ENCODE peak calls at places on chromosomes 3 and 15, in eight cellular contexts. One of them, this sample, is unnamed.

GRCh38 chr3:29065211-29065785 is 215.6 kb upstream of the RBMS3 start:
- DNase-seq in upper lobe of right lung: peak; percentile 86
- DNase-seq in cardiac muscle cell: peak; percentile 97
- DNase-seq in SK-N-SH: peak; percentile 19
- DNase-seq in body of pancreas: peak; percentile 78
- DNase-seq in aorta: peak; percentile 93
- DNase-seq in tibial artery: peak; percentile 89
- DNase-seq in hepatocyte: peak; percentile 87
- DNase-seq in this sample: peak; percentile 88

GRCh38 chr3:174325834-174326705 is 533.1 kb upstream of the NAALADL2 start:
- DNase-seq in upper lobe of right lung: no peak
- DNase-seq in cardiac muscle cell: peak; percentile 18
- DNase-seq in SK-N-SH: no peak
- DNase-seq in body of pancreas: no peak
- DNase-seq in aorta: no peak
- DNase-seq in tibial artery: no peak
- DNase-seq in hepatocyte: no peak
- DNase-seq in this sample: no peak

GRCh38 chr3:72489916-72490315 is 358.3 kb downstream of the SHQ1 start:
- DNase-seq in upper lobe of right lung: no peak
- DNase-seq in cardiac muscle cell: no peak
- DNase-seq in SK-N-SH: no peak
- DNase-seq in body of pancreas: no peak
- DNase-seq in aorta: no peak
- DNase-seq in tibial artery: no peak
- DNase-seq in hepatocyte: no peak
- DNase-seq in this sample: no peak

GRCh38 chr15:85706779-85707518 is 87.8 kb downstream of the KLHL25 start:
- DNase-seq in upper lobe of right lung: no peak
- DNase-seq in cardiac muscle cell: peak; percentile 97
- DNase-seq in SK-N-SH: no peak
- DNase-seq in body of pancreas: peak; percentile 58
- DNase-seq in aorta: no peak
- DNase-seq in tibial artery: no peak
- DNase-seq in hepatocyte: peak; percentile 43
- DNase-seq in this sample: no peak

GRCh38 chr15:76034111-76034510 is 21.9 kb upstream of the NRG4 start:
- DNase-seq in upper lobe of right lung: no peak
- DNase-seq in cardiac muscle cell: no peak
- DNase-seq in SK-N-SH: no peak
- DNase-seq in body of pancreas: no peak
- DNase-seq in aorta: no peak
- DNase-seq in tibial artery: no peak
- DNase-seq in hepatocyte: no peak
- DNase-seq in this sample: no peak

GRCh38 chr3:85228966-85229365 is 270.2 kb downstream of the CADM2 start:
- DNase-seq in upper lobe of right lung: no peak
- DNase-seq in cardiac muscle cell: no peak
- DNase-seq in SK-N-SH: no peak
- DNase-seq in body of pancreas: no peak
- DNase-seq in aorta: peak; percentile 13
- DNase-seq in tibial artery: no peak
- DNase-seq in hepatocyte: no peak
- DNase-seq in this sample: no peak

GRCh38 chr15:95024388-95024787 is 793.0 kb downstream of the MCTP2 start:
- DNase-seq in upper lobe of right lung: no peak
- DNase-seq in cardiac muscle cell: peak; percentile 58
- DNase-seq in SK-N-SH: no peak
- DNase-seq in body of pancreas: no peak
- DNase-seq in aorta: no peak
- DNase-seq in tibial artery: no peak
- DNase-seq in hepatocyte: peak; percentile 54
- DNase-seq in this sample: no peak

GRCh38 chr3:127682576-127682975 is 9.8 kb downstream of the ABTB1 start:
- DNase-seq in upper lobe of right lung: peak; percentile 46
- DNase-seq in cardiac muscle cell: no peak
- DNase-seq in SK-N-SH: no peak
- DNase-seq in body of pancreas: no peak
- DNase-seq in aorta: peak; percentile 63
- DNase-seq in tibial artery: peak; percentile 55
- DNase-seq in hepatocyte: no peak
- DNase-seq in this sample: no peak

GRCh38 chr3:99509224-99509623 is 129.2 kb upstream of the COL8A1 start:
- DNase-seq in upper lobe of right lung: no peak
- DNase-seq in cardiac muscle cell: peak; percentile 91
- DNase-seq in SK-N-SH: no peak
- DNase-seq in body of pancreas: no peak
- DNase-seq in aorta: no peak
- DNase-seq in tibial artery: no peak
- DNase-seq in hepatocyte: no peak
- DNase-seq in this sample: no peak

GRCh38 chr3:60260546-60260945 is 990.7 kb downstream of the FHIT start:
- DNase-seq in upper lobe of right lung: no peak
- DNase-seq in cardiac muscle cell: no peak
- DNase-seq in SK-N-SH: no peak
- DNase-seq in body of pancreas: no peak
- DNase-seq in aorta: no peak
- DNase-seq in tibial artery: no peak
- DNase-seq in hepatocyte: no peak
- DNase-seq in this sample: no peak

GRCh38 chr15:31489801-31490646 is 163.4 kb downstream of the KLF13 start:
- DNase-seq in upper lobe of right lung: peak; percentile 67
- DNase-seq in cardiac muscle cell: peak; percentile 77
- DNase-seq in SK-N-SH: peak; percentile 75
- DNase-seq in body of pancreas: peak; percentile 54
- DNase-seq in aorta: no peak
- DNase-seq in tibial artery: no peak
- DNase-seq in hepatocyte: peak; percentile 77
- DNase-seq in this sample: no peak

GRCh38 chr15:73601449-73602425 is 31.5 kb downstream of the NPTN start:
- DNase-seq in upper lobe of right lung: no peak
- DNase-seq in cardiac muscle cell: peak; percentile 83
- DNase-seq in SK-N-SH: no peak
- DNase-seq in body of pancreas: peak; percentile 70
- DNase-seq in aorta: no peak
- DNase-seq in tibial artery: no peak
- DNase-seq in hepatocyte: peak; percentile 69
- DNase-seq in this sample: no peak

GRCh38 chr3:13072239-13073041 is 789 bp downstream of the IQSEC1 start:
- DNase-seq in upper lobe of right lung: no peak
- DNase-seq in cardiac muscle cell: no peak
- DNase-seq in SK-N-SH: peak; percentile 83
- DNase-seq in body of pancreas: no peak
- DNase-seq in aorta: peak; percentile 91
- DNase-seq in tibial artery: peak; percentile 92
- DNase-seq in hepatocyte: no peak
- DNase-seq in this sample: no peak

GRCh38 chr15:68426149-68426548 is 5.8 kb downstream of the ITGA11 start:
- DNase-seq in upper lobe of right lung: no peak
- DNase-seq in cardiac muscle cell: no peak
- DNase-seq in SK-N-SH: no peak
- DNase-seq in body of pancreas: no peak
- DNase-seq in aorta: no peak
- DNase-seq in tibial artery: peak; percentile 47
- DNase-seq in hepatocyte: no peak
- DNase-seq in this sample: no peak

GRCh38 chr15:68424754-68425390 is 7.1 kb downstream of the ITGA11 start:
- DNase-seq in upper lobe of right lung: no peak
- DNase-seq in cardiac muscle cell: no peak
- DNase-seq in SK-N-SH: no peak
- DNase-seq in body of pancreas: no peak
- DNase-seq in aorta: no peak
- DNase-seq in tibial artery: peak; percentile 49
- DNase-seq in hepatocyte: no peak
- DNase-seq in this sample: no peak

GRCh38 chr15:68427366-68427765 is 4.6 kb downstream of the ITGA11 start:
- DNase-seq in upper lobe of right lung: no peak
- DNase-seq in cardiac muscle cell: no peak
- DNase-seq in SK-N-SH: no peak
- DNase-seq in body of pancreas: no peak
- DNase-seq in aorta: no peak
- DNase-seq in tibial artery: peak; percentile 35
- DNase-seq in hepatocyte: no peak
- DNase-seq in this sample: no peak

GRCh38 chr15:68423359-68424028 is 8.5 kb downstream of the ITGA11 start:
- DNase-seq in upper lobe of right lung: no peak
- DNase-seq in cardiac muscle cell: no peak
- DNase-seq in SK-N-SH: no peak
- DNase-seq in body of pancreas: no peak
- DNase-seq in aorta: no peak
- DNase-seq in tibial artery: peak; percentile 61
- DNase-seq in hepatocyte: no peak
- DNase-seq in this sample: no peak

DNA sequence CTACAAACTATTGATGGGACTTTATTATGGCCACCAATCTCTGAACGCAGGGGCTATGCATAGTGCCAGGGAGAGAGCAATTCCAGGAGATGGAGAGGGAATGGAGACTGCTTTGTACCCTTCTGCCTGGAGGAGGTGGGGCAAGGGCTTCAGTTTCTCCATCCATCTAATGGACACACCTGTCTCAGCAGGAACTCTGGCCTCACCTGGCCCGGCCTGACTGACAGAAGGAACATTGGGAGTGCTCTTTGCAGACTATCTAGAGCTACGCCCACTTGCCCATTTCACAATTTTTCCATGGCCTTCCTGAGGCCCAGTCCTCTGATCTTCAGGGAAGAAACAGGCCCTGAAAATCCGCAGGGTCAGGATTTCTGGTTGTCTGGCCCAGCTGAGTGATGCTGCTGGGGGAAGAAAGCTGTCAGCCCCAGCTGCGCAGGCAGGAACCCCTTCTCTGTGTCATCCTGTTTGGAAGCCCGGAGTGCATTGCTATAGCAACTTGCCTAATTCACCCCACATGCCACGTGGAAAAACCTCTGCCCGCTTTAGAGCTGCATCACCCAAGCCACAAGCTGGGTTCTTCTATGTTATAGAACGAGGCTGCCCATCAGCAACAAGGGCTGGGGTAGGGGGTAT is 6.4 kb downstream of the ITGA11 start:
- DNase-seq in upper lobe of right lung: no peak
- DNase-seq in cardiac muscle cell: no peak
- DNase-seq in SK-N-SH: no peak
- DNase-seq in body of pancreas: no peak
- DNase-seq in aorta: no peak
- DNase-seq in tibial artery: peak; percentile 45
- DNase-seq in hepatocyte: peak; percentile 34
- DNase-seq in this sample: no peak
- H3K4me1 ChIP-seq in upper lobe of right lung: no peaks in the 10 kb centered on the region
- H3K4me1 ChIP-seq in cardiac muscle cell: no peaks in the 10 kb centered on the region
- H3K4me1 ChIP-seq in SK-N-SH: no peaks in the 10 kb centered on the region
- H3K4me1 ChIP-seq in body of pancreas: no peaks in the 10 kb centered on the region
- H3K4me1 ChIP-seq in aorta: peaks cover 8% of the 10 kb centered on the region
- H3K4me1 ChIP-seq in tibial artery: peaks cover 32% of the 10 kb centered on the region
- H3K4me1 ChIP-seq in hepatocyte: peaks cover 12% of the 10 kb centered on the region
- H3K4me1 ChIP-seq in this sample: no peaks in the 10 kb centered on the region

GRCh38 chr3:67423722-67424121 is 230.7 kb downstream of the SUCLG2 start:
- DNase-seq in upper lobe of right lung: no peak
- DNase-seq in cardiac muscle cell: no peak
- DNase-seq in SK-N-SH: no peak
- DNase-seq in body of pancreas: no peak
- DNase-seq in aorta: no peak
- DNase-seq in tibial artery: no peak
- DNase-seq in hepatocyte: no peak
- DNase-seq in this sample: no peak
- H3K4me3 ChIP-seq in upper lobe of right lung: no peak overlapping the region
- H3K4me3 ChIP-seq in cardiac muscle cell: no peak overlapping the region
- H3K4me3 ChIP-seq in SK-N-SH: no peak overlapping the region
- H3K4me3 ChIP-seq in body of pancreas: no peak overlapping the region
- H3K4me3 ChIP-seq in aorta: no peak overlapping the region
- H3K4me3 ChIP-seq in tibial artery: no peak overlapping the region
- H3K4me3 ChIP-seq in hepatocyte: no peak overlapping the region
- H3K4me3 ChIP-seq in this sample: no peak overlapping the region

GRCh38 chr3:188021502-188022040 is 132.4 kb upstream of the LPP start:
- DNase-seq in upper lobe of right lung: no peak
- DNase-seq in cardiac muscle cell: peak; percentile 80
- DNase-seq in SK-N-SH: no peak
- DNase-seq in body of pancreas: no peak
- DNase-seq in aorta: no peak
- DNase-seq in tibial artery: no peak
- DNase-seq in hepatocyte: peak; percentile 59
- DNase-seq in this sample: no peak
- H3K4me1 ChIP-seq in upper lobe of right lung: peaks cover 5% of the 10 kb centered on the region
- H3K4me1 ChIP-seq in cardiac muscle cell: no peaks in the 10 kb centered on the region
- H3K4me1 ChIP-seq in SK-N-SH: no peaks in the 10 kb centered on the region
- H3K4me1 ChIP-seq in body of pancreas: peaks cover 16% of the 10 kb centered on the region
- H3K4me1 ChIP-seq in aorta: no peaks in the 10 kb centered on the region
- H3K4me1 ChIP-seq in tibial artery: no peaks in the 10 kb centered on the region
- H3K4me1 ChIP-seq in hepatocyte: peaks cover 4% of the 10 kb centered on the region
- H3K4me1 ChIP-seq in this sample: peaks cover 10% of the 10 kb centered on the region

GRCh38 chr3:169813757-169814517 is 1.2 kb upstream of the LRRC34 start:
- DNase-seq in upper lobe of right lung: peak; percentile 68
- DNase-seq in cardiac muscle cell: peak; percentile 53
- DNase-seq in SK-N-SH: no peak
- DNase-seq in body of pancreas: peak; percentile 32
- DNase-seq in aorta: no peak
- DNase-seq in tibial artery: no peak
- DNase-seq in hepatocyte: peak; percentile 25
- DNase-seq in this sample: peak; percentile 65
- H3K4me3 ChIP-seq in upper lobe of right lung: peak overlapping the region; percentile 64
- H3K4me3 ChIP-seq in cardiac muscle cell: no peak overlapping the region
- H3K4me3 ChIP-seq in SK-N-SH: no peak overlapping the region
- H3K4me3 ChIP-seq in body of pancreas: no peak overlapping the region
- H3K4me3 ChIP-seq in aorta: no peak overlapping the region
- H3K4me3 ChIP-seq in tibial artery: peak overlapping the region; percentile 72
- H3K4me3 ChIP-seq in hepatocyte: no peak overlapping the region
- H3K4me3 ChIP-seq in this sample: peak overlapping the region; percentile 67

GRCh38 chr3:52092891-52093290 is 36.5 kb upstream of the DUSP7 start:
- DNase-seq in upper lobe of right lung: peak; percentile 34
- DNase-seq in cardiac muscle cell: no peak
- DNase-seq in SK-N-SH: no peak
- DNase-seq in body of pancreas: no peak
- DNase-seq in aorta: peak; percentile 64
- DNase-seq in tibial artery: no peak
- DNase-seq in hepatocyte: no peak
- DNase-seq in this sample: peak; percentile 26
- H3K4me1 ChIP-seq in upper lobe of right lung: peaks cover 39% of the 10 kb centered on the region
- H3K4me1 ChIP-seq in cardiac muscle cell: peaks cover 75% of the 10 kb centered on the region
- H3K4me1 ChIP-seq in SK-N-SH: peaks cover 43% of the 10 kb centered on the region
- H3K4me1 ChIP-seq in body of pancreas: no peaks in the 10 kb centered on the region
- H3K4me1 ChIP-seq in aorta: peaks cover 3% of the 10 kb centered on the region
- H3K4me1 ChIP-seq in tibial artery: peaks cover 64% of the 10 kb centered on the region
- H3K4me1 ChIP-seq in hepatocyte: peaks cover 34% of the 10 kb centered on the region
- H3K4me1 ChIP-seq in this sample: peaks cover 25% of the 10 kb centered on the region

DNA sequence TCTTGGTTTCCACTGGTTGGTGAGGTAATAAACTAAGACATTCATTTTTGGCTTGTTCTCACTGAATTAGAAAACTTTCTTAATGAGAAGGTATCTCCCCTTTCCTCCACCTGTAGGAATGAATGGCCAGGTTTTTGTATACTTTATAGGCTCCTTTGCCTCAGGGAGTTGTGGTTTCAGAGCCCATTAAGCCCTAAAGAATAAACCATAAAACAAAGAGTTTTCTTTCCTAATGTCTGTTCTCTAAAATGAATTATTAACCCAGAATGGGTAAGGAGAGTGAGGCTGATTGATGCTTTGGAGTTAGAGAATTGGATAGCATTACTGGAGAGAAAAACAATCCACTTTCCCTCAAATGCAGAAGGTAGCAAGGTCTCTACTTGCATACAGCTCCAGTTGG is 67.6 kb downstream of the TIGIT start:
- DNase-seq in upper lobe of right lung: no peak
- DNase-seq in cardiac muscle cell: no peak
- DNase-seq in SK-N-SH: no peak
- DNase-seq in body of pancreas: no peak
- DNase-seq in aorta: no peak
- DNase-seq in tibial artery: no peak
- DNase-seq in hepatocyte: no peak
- DNase-seq in this sample: no peak
- H3K4me3 ChIP-seq in upper lobe of right lung: no peak overlapping the region
- H3K4me3 ChIP-seq in cardiac muscle cell: no peak overlapping the region
- H3K4me3 ChIP-seq in SK-N-SH: no peak overlapping the region
- H3K4me3 ChIP-seq in body of pancreas: no peak overlapping the region
- H3K4me3 ChIP-seq in aorta: no peak overlapping the region
- H3K4me3 ChIP-seq in tibial artery: no peak overlapping the region
- H3K4me3 ChIP-seq in hepatocyte: no peak overlapping the region
- H3K4me3 ChIP-seq in this sample: no peak overlapping the region